ENCODE peak calls at places on chromosomes 13 and 19, in five cellular contexts. X is left kidney; Y is sigmoid colon; H is stimulated activated CD8-positive, alpha-beta memory T cell treated with anti-CD3 and anti-CD28 coated beads, Interleukin-2, amount 100 ng/mL, for 1 hour; O is HEK293T. R is an unnamed sample.

GRCh38 chr13:110277357-110277950 is 29.5 kb downstream of the COL4A1 start:
- DNase-seq in Y (peak; percentile 45), H (no peak), X (no peak), O (no peak), R (no peak)

GRCh38 chr19:40217921-40218890 is at the start of gene TTC9B:
- DNase-seq in Y (no peak), O (peak; percentile 51), H (no peak), X (peak; percentile 72), R (no peak)

GRCh38 chr13:35485451-35485850 is 9.0 kb upstream of the MAB21L1 start:
- DNase-seq in O (no peak), Y (no peak), X (no peak), H (no peak), R (no peak)

GRCh38 chr19:2424686-2425621 is 2.4 kb downstream of the TIMM13 start:
- DNase-seq in X (peak; percentile 86), H (no peak), O (no peak), Y (peak; percentile 73), R (no peak)

GRCh38 chr19:41175825-41176734 is 16.9 kb upstream of the CYP2S1 start:
- DNase-seq in Y (no peak), H (peak; percentile 8), X (peak; percentile 75), O (no peak), R (peak; percentile 86)

GRCh38 chr13:51862965-51863364 is 1.2 kb downstream of the CCDC70 start:
- DNase-seq in O (no peak), Y (no peak), H (no peak), X (no peak), R (no peak)

GRCh38 chr19:41876847-41877489 is at the start of gene CD79A:
- DNase-seq in X (no peak), Y (no peak), O (no peak), H (no peak), R (no peak)

GRCh38 chr13:90428522-90429210 is 918.8 kb upstream of the MIR17HG start:
- DNase-seq in X (no peak), Y (no peak), O (no peak), H (no peak), R (no peak)

GRCh38 chr13:111143875-111144540 is 28.9 kb downstream of the ARHGEF7 start:
- DNase-seq in H (no peak), X (no peak), Y (no peak), O (no peak), R (peak; percentile 9)

GRCh38 chr13:97348569-97349100 is 85.3 kb upstream of the RAP2A start:
- DNase-seq in H (no peak), X (no peak), O (no peak), Y (no peak), R (no peak)

GRCh38 chr19:38115264-38115802 is 108.7 kb downstream of the DPF1 start:
- DNase-seq in Y (no peak), X (no peak), O (no peak), H (no peak), R (peak; percentile 21)

GRCh38 chr19:55598719-55599467 is 424 bp downstream of the FIZ1 start:
- DNase-seq in O (peak; percentile 90), X (peak; percentile 97), Y (peak; percentile 98), H (peak; percentile 80), R (peak; percentile 88)

GRCh38 chr19:10432736-10433130 is 12.4 kb downstream of the PDE4A start:
- DNase-seq in Y (no peak), X (no peak), O (no peak), H (no peak), R (no peak)

GRCh38 chr19:6970478-6970877 is 50.8 kb downstream of the MBD3L2B start:
- DNase-seq in X (peak; percentile 4), Y (no peak), O (peak; percentile 23), H (no peak), R (no peak)

GRCh38 chr19:32350492-32350891 is 5.1 kb downstream of the ZNF507 start:
- DNase-seq in H (no peak), X (no peak), O (no peak), Y (no peak), R (peak; percentile 69)

GRCh38 chr19:38692458-38693379 is 45.3 kb downstream of the ACTN4 start:
- DNase-seq in Y (no peak), H (no peak), X (no peak), O (no peak), R (no peak)

GRCh38 chr13:25249001-25249543 is 38.2 kb downstream of the MTMR6 start:
- DNase-seq in H (no peak), O (peak; percentile 7), Y (no peak), X (peak; percentile 61), R (peak; percentile 26)

GRCh38 chr13:100875392-100876043 is 200.9 kb upstream of the TMTC4 start:
- DNase-seq in H (no peak), X (no peak), Y (no peak), O (no peak), R (peak; percentile 51)

GRCh38 chr19:19514215-19514633 is 1.1 kb downstream of the TSSK6 start:
- DNase-seq in O (no peak), H (no peak), Y (peak; percentile 95), X (peak; percentile 89), R (no peak)

R was measured in bronchial epithelial cell.